ENCODE peak calls at places on chromosomes 2 and 18, in eight cellular contexts. P is brain microvascular endothelial cell, W is AG10803, X is gastrocnemius medialis, Z is adrenal gland, Q is tibial artery, I is left ventricle myocardium inferior, N is RWPE2. S is an unnamed sample.

GRCh38 chr2:121722479-121722878 is 14.2 kb downstream of the NIFK start:
- DNase-seq in P (peak; percentile 88), W (peak; percentile 63), X (peak; percentile 47), Z (peak; percentile 41), Q (peak; percentile 19), I (no peak), N (no peak), S (no peak)

GRCh38 chr2:2530334-2530733 is 199.3 kb upstream of the MYT1L start:
- DNase-seq in P (no peak), W (no peak), X (no peak), Z (no peak), Q (no peak), I (no peak), N (no peak), S (no peak)

GRCh38 chr2:157304811-157305712 is 20.6 kb downstream of the ERMN start:
- DNase-seq in P (peak; percentile 72), W (peak; percentile 56), X (no peak), Z (no peak), Q (no peak), I (no peak), N (no peak), S (no peak)

GRCh38 chr2:56191617-56192016 is 7.8 kb downstream of the CCDC85A start:
- DNase-seq in P (no peak), W (peak; percentile 70), X (no peak), Z (no peak), Q (no peak), I (no peak), N (no peak), S (no peak)

GRCh38 chr18:71116535-71116934 is 827.7 kb downstream of the SOCS6 start:
- DNase-seq in P (no peak), W (no peak), X (no peak), Z (peak; percentile 15), Q (no peak), I (no peak), N (no peak), S (no peak)

GRCh38 chr18:75209952-75210261 is 690 bp upstream of the TSHZ1 start:
- DNase-seq in P (no peak), W (peak; percentile 31), X (no peak), Z (no peak), Q (no peak), I (no peak), N (no peak), S (no peak)

GRCh38 chr2:29448238-29448637 is 333.0 kb downstream of the CLIP4 start:
- DNase-seq in P (no peak), W (no peak), X (no peak), Z (no peak), Q (no peak), I (no peak), N (no peak), S (no peak)

GRCh38 chr18:35143615-35144596 is 96.9 kb upstream of the ZNF397 start:
- DNase-seq in P (peak; percentile 54), W (peak; percentile 56), X (peak; percentile 40), Z (peak; percentile 61), Q (peak; percentile 69), I (no peak), N (no peak), S (no peak)

GRCh38 chr2:187774551-187775071 is 220.4 kb upstream of the TFPI start:
- DNase-seq in P (no peak), W (peak; percentile 29), X (no peak), Z (no peak), Q (no peak), I (no peak), N (no peak), S (no peak)

GRCh38 chr18:49249523-49249922 is 210.9 kb downstream of the DYM start:
- DNase-seq in P (peak; percentile 67), W (peak; percentile 86), X (no peak), Z (no peak), Q (no peak), I (no peak), N (no peak), S (no peak)

GRCh38 chr18:35524236-35524635 is 26.5 kb upstream of the INO80C start:
- DNase-seq in P (no peak), W (no peak), X (peak; percentile 9), Z (peak; percentile 50), Q (no peak), I (no peak), N (no peak), S (no peak)

GRCh38 chr2:172823451-172823850 is 87.8 kb downstream of the RAPGEF4 start:
- DNase-seq in P (no peak), W (no peak), X (no peak), Z (no peak), Q (no peak), I (no peak), N (no peak), S (no peak)

GRCh38 chr2:226031078-226031937 is 631.8 kb downstream of the NYAP2 start:
- DNase-seq in P (peak; percentile 76), W (peak; percentile 59), X (peak; percentile 9), Z (peak; percentile 67), Q (peak; percentile 71), I (peak; percentile 53), N (peak; percentile 64), S (no peak)

GRCh38 chr2:181393472-181393871 is 63.7 kb upstream of the ITGA4 start:
- DNase-seq in P (peak; percentile 79), W (peak; percentile 62), X (no peak), Z (no peak), Q (no peak), I (no peak), N (no peak), S (no peak)

GRCh38 chr2:190506666-190507065 is 27.9 kb downstream of the NEMP2 start:
- DNase-seq in P (no peak), W (no peak), X (no peak), Z (no peak), Q (no peak), I (no peak), N (no peak), S (no peak)

GRCh38 chr2:49972699-49973098 is 818.4 kb upstream of the FSHR start:
- DNase-seq in P (no peak), W (no peak), X (no peak), Z (no peak), Q (no peak), I (no peak), N (no peak), S (no peak)

GRCh38 chr2:28327596-28327962 is 65.1 kb upstream of the FOSL2 start:
- DNase-seq in P (no peak), W (no peak), X (no peak), Z (no peak), Q (no peak), I (no peak), N (no peak), S (no peak)

GRCh38 chr2:207683438-207683837 is 28.0 kb upstream of the CCNYL1 start:
- DNase-seq in P (peak; percentile 5), W (no peak), X (no peak), Z (no peak), Q (no peak), I (no peak), N (no peak), S (no peak)

GRCh38 chr2:161104054-161104553 is 56.1 kb upstream of the TANK start:
- DNase-seq in P (no peak), W (no peak), X (no peak), Z (no peak), Q (no peak), I (no peak), N (no peak), S (no peak)

GRCh38 chr2:9237831-9238230 is 31.2 kb downstream of the ASAP2 start:
- DNase-seq in P (no peak), W (no peak), X (no peak), Z (no peak), Q (no peak), I (no peak), N (no peak), S (no peak)

GRCh38 chr2:216918088-216918680 is 58.3 kb upstream of the TNP1 start:
- DNase-seq in P (peak; percentile 58), W (peak; percentile 75), X (peak; percentile 54), Z (peak; percentile 36), Q (no peak), I (peak; percentile 32), N (peak; percentile 78), S (no peak)

GRCh38 chr2:234111523-234111922 is 61.0 kb downstream of the SPP2 start:
- DNase-seq in P (no peak), W (peak; percentile 33), X (no peak), Z (peak; percentile 62), Q (no peak), I (no peak), N (peak; percentile 83), S (no peak)

GRCh38 chr2:6576312-6576711 is 289.4 kb downstream of the CMPK2 start:
- DNase-seq in P (peak; percentile 20), W (no peak), X (no peak), Z (no peak), Q (no peak), I (no peak), N (no peak), S (no peak)

GRCh38 chr2:105557515-105557914 is 158.7 kb upstream of the FHL2 start:
- DNase-seq in P (no peak), W (no peak), X (no peak), Z (peak; percentile 21), Q (no peak), I (peak; percentile 44), N (no peak), S (no peak)

GRCh38 chr2:236642584-236643291 is 73.1 kb downstream of the ACKR3 start:
- DNase-seq in P (peak; percentile 98), W (peak; percentile 100), X (peak; percentile 78), Z (peak; percentile 29), Q (peak; percentile 99), I (peak; percentile 86), N (no peak), S (no peak)

DNA sequence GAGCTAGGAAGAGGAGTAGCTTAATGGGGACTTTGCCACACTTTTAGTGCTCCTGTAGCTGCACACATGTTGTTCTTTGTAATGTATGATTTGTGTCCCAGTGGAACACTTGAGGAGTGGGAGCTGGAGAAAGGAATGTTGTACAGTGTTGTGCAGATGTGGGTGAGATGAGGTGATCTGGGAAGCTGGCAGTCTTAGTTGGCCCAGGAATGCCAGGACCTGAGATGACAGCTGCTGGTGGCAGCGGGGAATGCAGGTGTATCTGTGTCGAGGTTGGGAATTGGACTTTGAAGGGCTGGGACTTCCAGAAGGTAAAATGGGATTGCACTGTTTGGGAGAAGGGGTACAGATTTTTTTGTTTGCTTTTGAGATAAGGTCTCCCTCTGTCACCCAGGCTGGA is 23.6 kb downstream of the NEDD4L start:
- DNase-seq in P (no peak), W (no peak), X (no peak), Z (no peak), Q (no peak), I (no peak), N (no peak), S (no peak)
- TF ChIP-seq CTCF in P (no peak), W (no peak), X (no peak), Z (no peak), Q (no peak), I (no peak), N (no peak), S (no peak)

GRCh38 chr2:159996792-159997546 is 65.4 kb downstream of the PLA2R1 start:
- DNase-seq in P (peak; percentile 28), W (peak; percentile 74), X (no peak), Z (no peak), Q (no peak), I (no peak), N (no peak), S (no peak)
- TF ChIP-seq CTCF in P (peak; percentile 23), W (no peak), X (no peak), Z (peak; percentile 7), Q (no peak), I (no peak), N (no peak), S (peak; percentile 67)

GRCh38 chr2:37857485-37858196 is 67.4 kb upstream of the RMDN2 start:
- DNase-seq in P (no peak), W (no peak), X (no peak), Z (no peak), Q (no peak), I (no peak), N (no peak), S (no peak)
- TF ChIP-seq CTCF in P (no peak), W (no peak), X (no peak), Z (no peak), Q (no peak), I (no peak), N (no peak), S (no peak)

GRCh38 chr18:36829362-36830140 is 624 bp downstream of the KIAA1328 start:
- DNase-seq in P (no peak), W (peak; percentile 25), X (no peak), Z (no peak), Q (no peak), I (no peak), N (no peak), S (no peak)
- TF ChIP-seq CTCF in P (no peak), W (no peak), X (no peak), Z (no peak), Q (no peak), I (no peak), N (peak; percentile 49), S (peak; percentile 43)

S was measured in chondrocyte.